ENCODE peak calls at places on chromosomes 6 and 20, in seven cellular contexts. One of them, this sample, is unnamed.

GRCh38 chr20:25083773-25084615 is 2.1 kb upstream of the VSX1 start:
- DNase-seq in HepG2: no peak
- DNase-seq in GM12892: no peak
- DNase-seq in transverse colon: peak; percentile 39
- DNase-seq in GM12891: no peak
- DNase-seq in stomach: peak; percentile 48
- DNase-seq in suprapubic skin: no peak
- DNase-seq in this sample: peak; percentile 67

GRCh38 chr20:46316984-46317684 is 8.8 kb upstream of the CDH22 start:
- DNase-seq in HepG2: no peak
- DNase-seq in GM12892: no peak
- DNase-seq in transverse colon: no peak
- DNase-seq in GM12891: no peak
- DNase-seq in stomach: no peak
- DNase-seq in suprapubic skin: no peak
- DNase-seq in this sample: no peak

GRCh38 chr20:49387606-49387939 is 94.9 kb downstream of the KCNB1 start:
- DNase-seq in HepG2: no peak
- DNase-seq in GM12892: no peak
- DNase-seq in transverse colon: no peak
- DNase-seq in GM12891: no peak
- DNase-seq in stomach: no peak
- DNase-seq in suprapubic skin: no peak
- DNase-seq in this sample: no peak

GRCh38 chr6:141963543-141964295 is 169.0 kb upstream of the GJE1 start:
- DNase-seq in HepG2: no peak
- DNase-seq in GM12892: no peak
- DNase-seq in transverse colon: no peak
- DNase-seq in GM12891: no peak
- DNase-seq in stomach: no peak
- DNase-seq in suprapubic skin: no peak
- DNase-seq in this sample: no peak

GRCh38 chr6:69796627-69797390 is at the start of gene LMBRD1:
- DNase-seq in HepG2: peak; percentile 89
- DNase-seq in GM12892: peak; percentile 71
- DNase-seq in transverse colon: peak; percentile 99
- DNase-seq in GM12891: peak; percentile 75
- DNase-seq in stomach: peak; percentile 99
- DNase-seq in suprapubic skin: peak; percentile 98
- DNase-seq in this sample: peak; percentile 98

GRCh38 chr6:27795697-27796494 is 116.3 kb downstream of the OR2B2 start:
- DNase-seq in HepG2: peak; percentile 95
- DNase-seq in GM12892: no peak
- DNase-seq in transverse colon: no peak
- DNase-seq in GM12891: no peak
- DNase-seq in stomach: no peak
- DNase-seq in suprapubic skin: no peak
- DNase-seq in this sample: no peak

GRCh38 chr6:147361582-147361981 is 146.9 kb upstream of the SAMD5 start:
- DNase-seq in HepG2: no peak
- DNase-seq in GM12892: no peak
- DNase-seq in transverse colon: no peak
- DNase-seq in GM12891: no peak
- DNase-seq in stomach: no peak
- DNase-seq in suprapubic skin: no peak
- DNase-seq in this sample: no peak

GRCh38 chr6:24469829-24470228 is 19.5 kb downstream of the GPLD1 start:
- DNase-seq in HepG2: no peak
- DNase-seq in GM12892: no peak
- DNase-seq in transverse colon: no peak
- DNase-seq in GM12891: no peak
- DNase-seq in stomach: no peak
- DNase-seq in suprapubic skin: no peak
- DNase-seq in this sample: no peak

GRCh38 chr6:31797607-31798006 is 2.1 kb upstream of the VARS1 start:
- DNase-seq in HepG2: no peak
- DNase-seq in GM12892: no peak
- DNase-seq in transverse colon: peak; percentile 28
- DNase-seq in GM12891: no peak
- DNase-seq in stomach: no peak
- DNase-seq in suprapubic skin: no peak
- DNase-seq in this sample: no peak

GRCh38 chr6:126682440-126682839 is 342.5 kb downstream of the CENPW start:
- DNase-seq in HepG2: no peak
- DNase-seq in GM12892: no peak
- DNase-seq in transverse colon: no peak
- DNase-seq in GM12891: no peak
- DNase-seq in stomach: no peak
- DNase-seq in suprapubic skin: no peak
- DNase-seq in this sample: no peak

GRCh38 chr6:120354452-120355098 is 979.7 kb downstream of the TBC1D32 start:
- DNase-seq in HepG2: no peak
- DNase-seq in GM12892: no peak
- DNase-seq in transverse colon: no peak
- DNase-seq in GM12891: no peak
- DNase-seq in stomach: no peak
- DNase-seq in suprapubic skin: no peak
- DNase-seq in this sample: no peak

GRCh38 chr6:36829919-36830544 is 9.2 kb downstream of the CPNE5 start:
- DNase-seq in HepG2: peak; percentile 98
- DNase-seq in GM12892: no peak
- DNase-seq in transverse colon: peak; percentile 58
- DNase-seq in GM12891: no peak
- DNase-seq in stomach: peak; percentile 84
- DNase-seq in suprapubic skin: peak; percentile 78
- DNase-seq in this sample: no peak

GRCh38 chr6:22925920-22926587 is 356.7 kb downstream of the HDGFL1 start:
- DNase-seq in HepG2: no peak
- DNase-seq in GM12892: no peak
- DNase-seq in transverse colon: no peak
- DNase-seq in GM12891: no peak
- DNase-seq in stomach: no peak
- DNase-seq in suprapubic skin: no peak
- DNase-seq in this sample: no peak

GRCh38 chr6:42661540-42662153 is 60.8 kb downstream of the PRPH2 start:
- DNase-seq in HepG2: peak; percentile 78
- DNase-seq in GM12892: peak; percentile 11
- DNase-seq in transverse colon: peak; percentile 82
- DNase-seq in GM12891: peak; percentile 14
- DNase-seq in stomach: peak; percentile 87
- DNase-seq in suprapubic skin: peak; percentile 89
- DNase-seq in this sample: no peak

GRCh38 chr6:168210239-168211107 is 109.1 kb downstream of the DACT2 start:
- DNase-seq in HepG2: no peak
- DNase-seq in GM12892: no peak
- DNase-seq in transverse colon: no peak
- DNase-seq in GM12891: no peak
- DNase-seq in stomach: no peak
- DNase-seq in suprapubic skin: no peak
- DNase-seq in this sample: no peak

GRCh38 chr6:167093922-167094432 is 28.9 kb upstream of the CCR6 start:
- DNase-seq in HepG2: no peak
- DNase-seq in GM12892: peak; percentile 67
- DNase-seq in transverse colon: peak; percentile 62
- DNase-seq in GM12891: peak; percentile 48
- DNase-seq in stomach: no peak
- DNase-seq in suprapubic skin: no peak
- DNase-seq in this sample: no peak

GRCh38 chr6:39496951-39497350 is 174.4 kb upstream of the KCNK16 start:
- DNase-seq in HepG2: no peak
- DNase-seq in GM12892: no peak
- DNase-seq in transverse colon: peak; percentile 29
- DNase-seq in GM12891: no peak
- DNase-seq in stomach: peak; percentile 26
- DNase-seq in suprapubic skin: no peak
- DNase-seq in this sample: no peak

GRCh38 chr6:127514396-127515227 is 4.5 kb downstream of the MTCL3 start:
- DNase-seq in HepG2: no peak
- DNase-seq in GM12892: no peak
- DNase-seq in transverse colon: peak; percentile 12
- DNase-seq in GM12891: no peak
- DNase-seq in stomach: no peak
- DNase-seq in suprapubic skin: peak; percentile 62
- DNase-seq in this sample: no peak

GRCh38 chr6:49415358-49415757 is 47.7 kb downstream of the MMUT start:
- DNase-seq in HepG2: no peak
- DNase-seq in GM12892: no peak
- DNase-seq in transverse colon: no peak
- DNase-seq in GM12891: no peak
- DNase-seq in stomach: no peak
- DNase-seq in suprapubic skin: no peak
- DNase-seq in this sample: no peak

GRCh38 chr6:79719248-79719975 is 88.3 kb downstream of the SH3BGRL2 start:
- DNase-seq in HepG2: no peak
- DNase-seq in GM12892: no peak
- DNase-seq in transverse colon: no peak
- DNase-seq in GM12891: no peak
- DNase-seq in stomach: peak; percentile 41
- DNase-seq in suprapubic skin: no peak
- DNase-seq in this sample: no peak

GRCh38 chr6:149895702-149896310 is 2.1 kb downstream of the RAET1E start:
- DNase-seq in HepG2: no peak
- DNase-seq in GM12892: no peak
- DNase-seq in transverse colon: no peak
- DNase-seq in GM12891: no peak
- DNase-seq in stomach: no peak
- DNase-seq in suprapubic skin: peak; percentile 70
- DNase-seq in this sample: peak; percentile 87

GRCh38 chr6:142637624-142638023 is 307.4 kb downstream of the HIVEP2 start:
- DNase-seq in HepG2: no peak
- DNase-seq in GM12892: no peak
- DNase-seq in transverse colon: no peak
- DNase-seq in GM12891: no peak
- DNase-seq in stomach: no peak
- DNase-seq in suprapubic skin: no peak
- DNase-seq in this sample: no peak

GRCh38 chr20:44990425-44990824 is 24.1 kb downstream of the STK4 start:
- DNase-seq in HepG2: no peak
- DNase-seq in GM12892: no peak
- DNase-seq in transverse colon: no peak
- DNase-seq in GM12891: no peak
- DNase-seq in stomach: no peak
- DNase-seq in suprapubic skin: no peak
- DNase-seq in this sample: no peak

GRCh38 chr20:60512436-60512835 is 554.2 kb downstream of the CDH26 start:
- DNase-seq in HepG2: peak; percentile 25
- DNase-seq in GM12892: no peak
- DNase-seq in transverse colon: no peak
- DNase-seq in GM12891: no peak
- DNase-seq in stomach: no peak
- DNase-seq in suprapubic skin: no peak
- DNase-seq in this sample: no peak

GRCh38 chr6:35415065-35415880 is 36.9 kb upstream of the FANCE start:
- DNase-seq in HepG2: peak; percentile 99
- DNase-seq in GM12892: no peak
- DNase-seq in transverse colon: peak; percentile 72
- DNase-seq in GM12891: no peak
- DNase-seq in stomach: peak; percentile 86
- DNase-seq in suprapubic skin: no peak
- DNase-seq in this sample: no peak
- TF ChIP-seq POLR2AphosphoS5 in HepG2: no peak
- TF ChIP-seq POLR2AphosphoS5 in GM12892: no peak
- TF ChIP-seq POLR2AphosphoS5 in transverse colon: no peak
- TF ChIP-seq POLR2AphosphoS5 in GM12891: no peak
- TF ChIP-seq POLR2AphosphoS5 in stomach: no peak
- TF ChIP-seq POLR2AphosphoS5 in suprapubic skin: no peak
- TF ChIP-seq POLR2AphosphoS5 in this sample: no peak

DNA sequence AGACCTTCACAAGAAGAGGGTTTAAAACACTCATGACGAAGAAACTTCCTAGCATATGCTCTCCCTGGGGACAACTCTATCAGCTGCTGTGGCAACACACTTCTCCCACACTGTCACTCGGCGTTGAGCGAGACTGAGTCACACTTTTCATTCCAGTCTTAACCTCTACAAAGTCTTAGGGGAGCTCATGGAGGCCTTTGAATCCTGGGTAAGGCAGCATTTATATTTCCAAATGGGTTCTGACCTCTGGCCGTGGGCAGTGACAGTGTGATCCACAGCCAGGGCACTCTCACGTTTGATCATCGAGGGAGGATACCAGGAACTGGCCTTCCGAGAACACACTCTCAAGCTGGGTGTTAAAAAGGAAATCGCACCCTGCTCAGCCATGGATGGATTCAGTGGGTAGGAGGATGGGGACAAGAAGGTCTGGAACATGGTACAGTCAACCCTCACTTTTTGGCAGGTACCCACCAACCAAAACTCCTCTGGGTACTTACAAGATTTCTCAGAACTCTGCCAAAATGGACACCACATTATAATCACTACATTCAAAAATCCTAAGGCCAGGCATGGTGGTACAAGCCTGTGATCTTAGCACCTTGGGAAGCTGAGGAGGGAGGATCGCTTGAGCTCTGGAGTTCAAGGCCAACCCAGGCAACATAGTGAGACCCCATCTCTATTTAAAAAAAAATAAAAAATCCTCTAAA is 19.6 kb downstream of the RRBP1 start:
- DNase-seq in HepG2: no peak
- DNase-seq in GM12892: no peak
- DNase-seq in transverse colon: peak; percentile 26
- DNase-seq in GM12891: no peak
- DNase-seq in stomach: no peak
- DNase-seq in suprapubic skin: peak; percentile 74
- DNase-seq in this sample: no peak
- TF ChIP-seq POLR2AphosphoS5 in HepG2: no peak
- TF ChIP-seq POLR2AphosphoS5 in GM12892: no peak
- TF ChIP-seq POLR2AphosphoS5 in transverse colon: no peak
- TF ChIP-seq POLR2AphosphoS5 in GM12891: no peak
- TF ChIP-seq POLR2AphosphoS5 in stomach: no peak
- TF ChIP-seq POLR2AphosphoS5 in suprapubic skin: no peak
- TF ChIP-seq POLR2AphosphoS5 in this sample: peak; percentile 28

GRCh38 chr6:34392497-34393190 is at the start of gene NUDT3:
- DNase-seq in HepG2: peak; percentile 92
- DNase-seq in GM12892: peak; percentile 84
- DNase-seq in transverse colon: peak; percentile 95
- DNase-seq in GM12891: peak; percentile 81
- DNase-seq in stomach: peak; percentile 95
- DNase-seq in suprapubic skin: peak; percentile 94
- DNase-seq in this sample: peak; percentile 94
- TF ChIP-seq POLR2AphosphoS5 in HepG2: no peak
- TF ChIP-seq POLR2AphosphoS5 in GM12892: peak; percentile 12
- TF ChIP-seq POLR2AphosphoS5 in transverse colon: peak; percentile 48
- TF ChIP-seq POLR2AphosphoS5 in GM12891: no peak
- TF ChIP-seq POLR2AphosphoS5 in stomach: peak; percentile 36
- TF ChIP-seq POLR2AphosphoS5 in suprapubic skin: peak; percentile 90
- TF ChIP-seq POLR2AphosphoS5 in this sample: peak; percentile 17

DNA sequence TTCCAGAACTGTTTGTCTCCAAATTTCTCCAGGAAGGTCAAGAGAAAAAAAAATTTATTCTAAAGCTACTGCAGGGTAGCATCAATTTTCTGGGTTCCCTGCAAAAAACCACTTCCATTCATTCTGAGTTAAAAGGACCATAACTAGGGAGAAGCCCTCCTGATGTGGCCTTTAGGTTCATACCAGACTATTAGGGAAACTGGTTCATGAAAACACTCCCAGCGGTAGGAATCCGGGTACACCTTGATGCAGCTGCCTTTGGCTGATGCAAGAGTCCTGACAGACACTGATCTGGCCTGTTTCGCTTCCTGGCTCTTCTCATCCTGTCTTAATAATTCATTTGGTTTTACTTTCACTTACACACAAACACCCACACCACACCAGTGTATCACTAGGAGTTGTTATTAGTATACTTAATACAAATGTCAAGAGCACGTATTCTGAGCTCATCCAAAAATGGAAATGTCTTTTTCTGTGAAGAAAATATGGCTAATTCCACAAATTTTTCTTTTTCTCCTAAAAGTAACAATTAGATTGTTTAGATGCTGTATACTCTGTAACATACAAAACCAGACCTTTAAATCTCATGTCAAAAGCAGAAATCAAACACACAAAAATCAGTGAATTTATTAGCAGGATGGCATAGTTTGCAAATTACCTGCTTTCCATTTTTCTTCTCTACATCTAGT is 38.4 kb upstream of the ARHGAP18 start:
- DNase-seq in HepG2: peak; percentile 79
- DNase-seq in GM12892: peak; percentile 5
- DNase-seq in transverse colon: peak; percentile 50
- DNase-seq in GM12891: no peak
- DNase-seq in stomach: peak; percentile 39
- DNase-seq in suprapubic skin: no peak
- DNase-seq in this sample: no peak
- TF ChIP-seq POLR2AphosphoS5 in HepG2: no peak
- TF ChIP-seq POLR2AphosphoS5 in GM12892: peak; percentile 51
- TF ChIP-seq POLR2AphosphoS5 in transverse colon: no peak
- TF ChIP-seq POLR2AphosphoS5 in GM12891: no peak
- TF ChIP-seq POLR2AphosphoS5 in stomach: no peak
- TF ChIP-seq POLR2AphosphoS5 in suprapubic skin: no peak
- TF ChIP-seq POLR2AphosphoS5 in this sample: peak; percentile 43

This sample was measured in vagina.